ENCODE peak calls at places on chromosomes 7 and 10, in seven cellular contexts. One of them, this sample, is unnamed.

GRCh38 chr10:113665806-113666354 is 2.0 kb upstream of the NRAP start:
- DNase-seq in adrenal gland: no peak
- DNase-seq in AG04450: peak; percentile 68
- DNase-seq in B cell: no peak
- DNase-seq in GM12878: no peak
- DNase-seq in tibial nerve: no peak
- DNase-seq in neural crest cell: no peak
- DNase-seq in this sample: no peak

GRCh38 chr10:3192856-3193635 is 20.5 kb upstream of the PITRM1 start:
- DNase-seq in adrenal gland: peak; percentile 71
- DNase-seq in AG04450: peak; percentile 41
- DNase-seq in B cell: no peak
- DNase-seq in GM12878: no peak
- DNase-seq in tibial nerve: peak; percentile 42
- DNase-seq in neural crest cell: peak; percentile 31
- DNase-seq in this sample: no peak

GRCh38 chr7:908159-908918 is 32.0 kb downstream of the GET4 start:
- DNase-seq in adrenal gland: no peak
- DNase-seq in AG04450: no peak
- DNase-seq in B cell: no peak
- DNase-seq in GM12878: no peak
- DNase-seq in tibial nerve: no peak
- DNase-seq in neural crest cell: no peak
- DNase-seq in this sample: no peak

GRCh38 chr10:29590598-29591415 is 44.0 kb downstream of the SVIL start:
- DNase-seq in adrenal gland: no peak
- DNase-seq in AG04450: peak; percentile 37
- DNase-seq in B cell: no peak
- DNase-seq in GM12878: no peak
- DNase-seq in tibial nerve: no peak
- DNase-seq in neural crest cell: no peak
- DNase-seq in this sample: no peak

GRCh38 chr7:134315679-134316538 is 821 bp downstream of the SLC35B4 start:
- DNase-seq in adrenal gland: peak; percentile 60
- DNase-seq in AG04450: no peak
- DNase-seq in B cell: no peak
- DNase-seq in GM12878: no peak
- DNase-seq in tibial nerve: no peak
- DNase-seq in neural crest cell: no peak
- DNase-seq in this sample: no peak

GRCh38 chr10:53597835-53598251 is 825.3 kb upstream of the MBL2 start:
- DNase-seq in adrenal gland: no peak
- DNase-seq in AG04450: no peak
- DNase-seq in B cell: no peak
- DNase-seq in GM12878: no peak
- DNase-seq in tibial nerve: no peak
- DNase-seq in neural crest cell: no peak
- DNase-seq in this sample: no peak

GRCh38 chr7:1900847-1901246 is 230.8 kb downstream of the ELFN1 start:
- DNase-seq in adrenal gland: no peak
- DNase-seq in AG04450: no peak
- DNase-seq in B cell: no peak
- DNase-seq in GM12878: no peak
- DNase-seq in tibial nerve: no peak
- DNase-seq in neural crest cell: no peak
- DNase-seq in this sample: peak; percentile 32

GRCh38 chr10:79170226-79170752 is 101.5 kb downstream of the ZMIZ1 start:
- DNase-seq in adrenal gland: no peak
- DNase-seq in AG04450: no peak
- DNase-seq in B cell: no peak
- DNase-seq in GM12878: no peak
- DNase-seq in tibial nerve: no peak
- DNase-seq in neural crest cell: no peak
- DNase-seq in this sample: no peak

GRCh38 chr10:59708816-59709471 is 706 bp downstream of the SLC16A9 start:
- DNase-seq in adrenal gland: peak; percentile 68
- DNase-seq in AG04450: no peak
- DNase-seq in B cell: no peak
- DNase-seq in GM12878: no peak
- DNase-seq in tibial nerve: no peak
- DNase-seq in neural crest cell: peak; percentile 21
- DNase-seq in this sample: no peak

GRCh38 chr7:127822822-127823508 is 171.0 kb downstream of the SND1 start:
- DNase-seq in adrenal gland: no peak
- DNase-seq in AG04450: no peak
- DNase-seq in B cell: no peak
- DNase-seq in GM12878: no peak
- DNase-seq in tibial nerve: no peak
- DNase-seq in neural crest cell: no peak
- DNase-seq in this sample: no peak

GRCh38 chr10:131844546-131845084 is 56.2 kb upstream of the PPP2R2D start:
- DNase-seq in adrenal gland: no peak
- DNase-seq in AG04450: no peak
- DNase-seq in B cell: no peak
- DNase-seq in GM12878: no peak
- DNase-seq in tibial nerve: no peak
- DNase-seq in neural crest cell: no peak
- DNase-seq in this sample: no peak

GRCh38 chr7:101664390-101664789 is 35.3 kb upstream of the MYL10 start:
- DNase-seq in adrenal gland: no peak
- DNase-seq in AG04450: no peak
- DNase-seq in B cell: no peak
- DNase-seq in GM12878: no peak
- DNase-seq in tibial nerve: no peak
- DNase-seq in neural crest cell: no peak
- DNase-seq in this sample: no peak

GRCh38 chr7:25196132-25196896 is 32.0 kb downstream of the NPVF start:
- DNase-seq in adrenal gland: no peak
- DNase-seq in AG04450: no peak
- DNase-seq in B cell: no peak
- DNase-seq in GM12878: no peak
- DNase-seq in tibial nerve: no peak
- DNase-seq in neural crest cell: no peak
- DNase-seq in this sample: no peak

GRCh38 chr7:157124655-157125054 is 14.1 kb upstream of the UBE3C start:
- DNase-seq in adrenal gland: peak; percentile 21
- DNase-seq in AG04450: no peak
- DNase-seq in B cell: no peak
- DNase-seq in GM12878: no peak
- DNase-seq in tibial nerve: no peak
- DNase-seq in neural crest cell: no peak
- DNase-seq in this sample: no peak

GRCh38 chr7:124724516-124725192 is 40.9 kb downstream of the GPR37 start:
- DNase-seq in adrenal gland: no peak
- DNase-seq in AG04450: no peak
- DNase-seq in B cell: no peak
- DNase-seq in GM12878: no peak
- DNase-seq in tibial nerve: no peak
- DNase-seq in neural crest cell: peak; percentile 8
- DNase-seq in this sample: no peak

GRCh38 chr7:44217133-44217714 is 16.4 kb downstream of the YKT6 start:
- DNase-seq in adrenal gland: no peak
- DNase-seq in AG04450: no peak
- DNase-seq in B cell: no peak
- DNase-seq in GM12878: no peak
- DNase-seq in tibial nerve: no peak
- DNase-seq in neural crest cell: no peak
- DNase-seq in this sample: no peak

GRCh38 chr10:120505866-120506265 is 48.8 kb downstream of the PLPP4 start:
- DNase-seq in adrenal gland: no peak
- DNase-seq in AG04450: no peak
- DNase-seq in B cell: no peak
- DNase-seq in GM12878: no peak
- DNase-seq in tibial nerve: no peak
- DNase-seq in neural crest cell: no peak
- DNase-seq in this sample: no peak

GRCh38 chr10:95458824-95459223 is 102.3 kb downstream of the SORBS1 start:
- DNase-seq in adrenal gland: no peak
- DNase-seq in AG04450: no peak
- DNase-seq in B cell: no peak
- DNase-seq in GM12878: no peak
- DNase-seq in tibial nerve: no peak
- DNase-seq in neural crest cell: no peak
- DNase-seq in this sample: no peak

GRCh38 chr10:95458014-95458413 is 103.2 kb downstream of the SORBS1 start:
- DNase-seq in adrenal gland: no peak
- DNase-seq in AG04450: no peak
- DNase-seq in B cell: no peak
- DNase-seq in GM12878: no peak
- DNase-seq in tibial nerve: no peak
- DNase-seq in neural crest cell: no peak
- DNase-seq in this sample: no peak

GRCh38 chr10:95456486-95456885 is 104.7 kb downstream of the SORBS1 start:
- DNase-seq in adrenal gland: no peak
- DNase-seq in AG04450: no peak
- DNase-seq in B cell: no peak
- DNase-seq in GM12878: no peak
- DNase-seq in tibial nerve: no peak
- DNase-seq in neural crest cell: no peak
- DNase-seq in this sample: no peak

GRCh38 chr10:95459446-95459845 is 101.7 kb downstream of the SORBS1 start:
- DNase-seq in adrenal gland: peak; percentile 79
- DNase-seq in AG04450: no peak
- DNase-seq in B cell: no peak
- DNase-seq in GM12878: no peak
- DNase-seq in tibial nerve: no peak
- DNase-seq in neural crest cell: no peak
- DNase-seq in this sample: no peak

DNA sequence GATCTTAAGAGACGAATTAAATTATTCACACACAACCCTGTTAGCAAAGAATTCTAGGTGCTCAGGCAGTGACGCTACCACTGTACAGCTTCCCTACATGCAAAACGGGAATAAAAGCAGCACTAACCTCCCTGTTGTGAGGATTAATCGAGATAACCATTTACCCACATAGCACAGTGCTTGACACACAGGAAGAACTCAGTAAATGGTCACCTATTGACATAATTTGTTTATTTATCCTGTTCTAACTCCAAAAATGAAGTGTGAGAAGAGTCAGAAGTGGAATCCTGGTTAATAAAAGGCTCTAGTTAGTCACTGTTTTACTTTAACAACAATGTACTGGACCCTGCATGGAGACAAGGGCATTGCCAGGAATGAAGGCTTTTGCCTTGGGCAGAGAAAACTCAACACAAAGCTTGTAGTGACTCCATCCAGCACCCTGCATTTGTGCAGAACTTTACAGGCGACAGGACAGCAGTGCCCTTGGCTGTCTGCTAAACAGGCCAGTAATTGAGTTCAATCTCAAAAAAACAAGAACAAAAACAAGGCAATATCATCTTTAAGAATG is 103.8 kb downstream of the SORBS1 start:
- DNase-seq in adrenal gland: no peak
- DNase-seq in AG04450: no peak
- DNase-seq in B cell: no peak
- DNase-seq in GM12878: no peak
- DNase-seq in tibial nerve: no peak
- DNase-seq in neural crest cell: no peak
- DNase-seq in this sample: no peak
- TF ChIP-seq CTCF in adrenal gland: no peak
- TF ChIP-seq CTCF in AG04450: no peak
- TF ChIP-seq CTCF in B cell: no peak
- TF ChIP-seq CTCF in GM12878: no peak
- TF ChIP-seq CTCF in tibial nerve: no peak
- TF ChIP-seq CTCF in neural crest cell: no peak
- TF ChIP-seq CTCF in this sample: no peak

GRCh38 chr7:88169717-88170320 is 50.0 kb downstream of the SRI start:
- DNase-seq in adrenal gland: no peak
- DNase-seq in AG04450: no peak
- DNase-seq in B cell: no peak
- DNase-seq in GM12878: no peak
- DNase-seq in tibial nerve: no peak
- DNase-seq in neural crest cell: no peak
- DNase-seq in this sample: no peak
- TF ChIP-seq CTCF in adrenal gland: peak; percentile 45
- TF ChIP-seq CTCF in AG04450: peak; percentile 61
- TF ChIP-seq CTCF in B cell: peak; percentile 68
- TF ChIP-seq CTCF in GM12878: peak; percentile 43
- TF ChIP-seq CTCF in tibial nerve: peak; percentile 44
- TF ChIP-seq CTCF in neural crest cell: peak; percentile 72
- TF ChIP-seq CTCF in this sample: peak; percentile 75

GRCh38 chr7:93211228-93211818 is 14.9 kb downstream of the HEPACAM2 start:
- DNase-seq in adrenal gland: no peak
- DNase-seq in AG04450: no peak
- DNase-seq in B cell: no peak
- DNase-seq in GM12878: no peak
- DNase-seq in tibial nerve: no peak
- DNase-seq in neural crest cell: no peak
- DNase-seq in this sample: no peak

GRCh38 chr7:93212881-93213280 is 13.4 kb downstream of the HEPACAM2 start:
- DNase-seq in adrenal gland: no peak
- DNase-seq in AG04450: no peak
- DNase-seq in B cell: no peak
- DNase-seq in GM12878: no peak
- DNase-seq in tibial nerve: no peak
- DNase-seq in neural crest cell: no peak
- DNase-seq in this sample: no peak
- TF ChIP-seq CTCF in adrenal gland: no peak
- TF ChIP-seq CTCF in AG04450: no peak
- TF ChIP-seq CTCF in B cell: no peak
- TF ChIP-seq CTCF in GM12878: no peak
- TF ChIP-seq CTCF in tibial nerve: no peak
- TF ChIP-seq CTCF in neural crest cell: no peak
- TF ChIP-seq CTCF in this sample: no peak

GRCh38 chr10:35462491-35462934 is 126.2 kb downstream of the CCNY start:
- DNase-seq in adrenal gland: no peak
- DNase-seq in AG04450: no peak
- DNase-seq in B cell: no peak
- DNase-seq in GM12878: no peak
- DNase-seq in tibial nerve: no peak
- DNase-seq in neural crest cell: no peak
- DNase-seq in this sample: no peak

GRCh38 chr10:35456784-35457183 is 120.5 kb downstream of the CCNY start:
- DNase-seq in adrenal gland: no peak
- DNase-seq in AG04450: no peak
- DNase-seq in B cell: no peak
- DNase-seq in GM12878: no peak
- DNase-seq in tibial nerve: no peak
- DNase-seq in neural crest cell: no peak
- DNase-seq in this sample: no peak

GRCh38 chr10:35458500-35459448 is 122.5 kb downstream of the CCNY start:
- DNase-seq in adrenal gland: no peak
- DNase-seq in AG04450: no peak
- DNase-seq in B cell: no peak
- DNase-seq in GM12878: no peak
- DNase-seq in tibial nerve: no peak
- DNase-seq in neural crest cell: no peak
- DNase-seq in this sample: no peak

GRCh38 chr10:35460852-35461460 is 124.6 kb downstream of the CCNY start:
- DNase-seq in adrenal gland: no peak
- DNase-seq in AG04450: no peak
- DNase-seq in B cell: no peak
- DNase-seq in GM12878: no peak
- DNase-seq in tibial nerve: no peak
- DNase-seq in neural crest cell: no peak
- DNase-seq in this sample: no peak

GRCh38 chr10:35459449-35459847 is 123.1 kb downstream of the CCNY start:
- DNase-seq in adrenal gland: no peak
- DNase-seq in AG04450: no peak
- DNase-seq in B cell: no peak
- DNase-seq in GM12878: no peak
- DNase-seq in tibial nerve: no peak
- DNase-seq in neural crest cell: no peak
- DNase-seq in this sample: no peak
- TF ChIP-seq CTCF in adrenal gland: no peak
- TF ChIP-seq CTCF in AG04450: no peak
- TF ChIP-seq CTCF in B cell: no peak
- TF ChIP-seq CTCF in GM12878: no peak
- TF ChIP-seq CTCF in tibial nerve: no peak
- TF ChIP-seq CTCF in neural crest cell: no peak
- TF ChIP-seq CTCF in this sample: no peak

GRCh38 chr10:13276749-13277394 is 23.0 kb downstream of the PHYH start:
- DNase-seq in adrenal gland: no peak
- DNase-seq in AG04450: no peak
- DNase-seq in B cell: no peak
- DNase-seq in GM12878: no peak
- DNase-seq in tibial nerve: no peak
- DNase-seq in neural crest cell: no peak
- DNase-seq in this sample: no peak
- TF ChIP-seq CTCF in adrenal gland: no peak
- TF ChIP-seq CTCF in AG04450: peak; percentile 31
- TF ChIP-seq CTCF in B cell: no peak
- TF ChIP-seq CTCF in GM12878: no peak
- TF ChIP-seq CTCF in tibial nerve: no peak
- TF ChIP-seq CTCF in neural crest cell: no peak
- TF ChIP-seq CTCF in this sample: no peak